ENCODE peak calls at places on chromosomes 1 and 21, in five cellular contexts. X is H1; C is lower leg skin; D is stimulated activated CD4-positive, alpha-beta T cell treated with anti-CD3 and anti-CD28 coated beads, Interleukin-4, amount 100 ng/mL, for 48 hours; R is fibroblast of pulmonary artery. O is an unnamed sample.

GRCh38 chr1:17880429-17880828 is 125.3 kb downstream of the ACTL8 start:
- DNase-seq in X (no peak), C (no peak), D (no peak), R (no peak), O (no peak)

GRCh38 chr1:58799080-58799479 is 15.2 kb upstream of the JUN start:
- DNase-seq in X (no peak), C (no peak), D (no peak), R (no peak), O (no peak)

GRCh38 chr1:86788300-86789206 is 84.2 kb downstream of the SH3GLB1 start:
- DNase-seq in X (peak; percentile 36), C (peak; percentile 62), D (no peak), R (peak; percentile 90), O (peak; percentile 75)

GRCh38 chr1:227998374-227999055 is 8.3 kb upstream of the WNT3A start:
- DNase-seq in X (no peak), C (no peak), D (no peak), R (no peak), O (peak; percentile 25)

GRCh38 chr1:2803086-2803930 is 1.8 kb upstream of the TTC34 start:
- DNase-seq in X (no peak), C (no peak), D (no peak), R (no peak), O (no peak)

GRCh38 chr1:222618001-222618879 is at the start of gene MIA3:
- DNase-seq in X (peak; percentile 81), C (peak; percentile 61), D (peak; percentile 64), R (peak; percentile 14), O (peak; percentile 84)

GRCh38 chr1:247442164-247442563 is 15.7 kb downstream of the OR2B11 start:
- DNase-seq in X (no peak), C (no peak), D (no peak), R (no peak), O (no peak)

GRCh38 chr1:7478797-7479499 is 292.1 kb upstream of the VAMP3 start:
- DNase-seq in X (no peak), C (no peak), D (no peak), R (peak; percentile 93), O (no peak)

GRCh38 chr21:45004481-45005263 is 64.8 kb downstream of the SLX9 start:
- DNase-seq in X (no peak), C (no peak), D (no peak), R (no peak), O (peak; percentile 19)

GRCh38 chr1:1550087-1550486 is 9.7 kb upstream of the TMEM240 start:
- DNase-seq in X (no peak), C (no peak), D (no peak), R (no peak), O (no peak)

GRCh38 chr1:89965203-89965900 is 29.6 kb upstream of the ZNF326 start:
- DNase-seq in X (no peak), C (no peak), D (no peak), R (peak; percentile 55), O (no peak)

GRCh38 chr21:42580793-42581201 is 67.1 kb downstream of the SLC37A1 start:
- DNase-seq in X (no peak), C (no peak), D (no peak), R (no peak), O (no peak)

GRCh38 chr21:33229776-33230517 is at the start of gene IFNAR2:
- DNase-seq in X (peak; percentile 88), C (peak; percentile 33), D (peak; percentile 61), R (peak; percentile 53), O (peak; percentile 57)

GRCh38 chr1:86138746-86139145 is 17.8 kb downstream of the COL24A1 start:
- DNase-seq in X (no peak), C (no peak), D (no peak), R (no peak), O (no peak)

GRCh38 chr1:62735491-62736171 is 47.4 kb upstream of the DOCK7 start:
- DNase-seq in X (no peak), C (no peak), D (no peak), R (peak; percentile 51), O (no peak)

GRCh38 chr1:153977250-153978240 is at the start of gene JTB:
- DNase-seq in X (peak; percentile 88), C (peak; percentile 88), D (peak; percentile 84), R (peak; percentile 78), O (peak; percentile 92)

GRCh38 chr1:205923663-205924435 is 19.4 kb downstream of the SLC26A9 start:
- DNase-seq in X (no peak), C (no peak), D (no peak), R (no peak), O (peak; percentile 48)

GRCh38 chr1:205310981-205311704 is 10.4 kb downstream of the NUAK2 start:
- DNase-seq in X (no peak), C (no peak), D (no peak), R (no peak), O (no peak)

GRCh38 chr1:182680901-182681300 is 3.5 kb downstream of the RGS8 start:
- DNase-seq in X (no peak), C (no peak), D (no peak), R (no peak), O (no peak)

GRCh38 chr1:221783936-221784335 is 42.0 kb upstream of the DUSP10 start:
- DNase-seq in X (no peak), C (no peak), D (no peak), R (no peak), O (no peak)

GRCh38 chr1:80509965-80510522 is 1290.7 kb upstream of the ADGRL2 start:
- DNase-seq in X (no peak), C (no peak), D (no peak), R (no peak), O (no peak)

GRCh38 chr1:231808990-231809389 is 182.4 kb downstream of the DISC1 start:
- DNase-seq in X (no peak), C (peak; percentile 63), D (no peak), R (peak; percentile 65), O (no peak)

GRCh38 chr1:201042663-201043461 is 19.3 kb upstream of the KIF21B start:
- DNase-seq in X (peak; percentile 72), C (peak; percentile 44), D (no peak), R (peak; percentile 85), O (peak; percentile 70)

GRCh38 chr1:29459551-29459945 is 223.2 kb downstream of the PTPRU start:
- DNase-seq in X (no peak), C (no peak), D (no peak), R (no peak), O (peak; percentile 41)

GRCh38 chr1:233253231-233254038 is 42.1 kb downstream of the PCNX2 start:
- DNase-seq in X (no peak), C (no peak), D (no peak), R (no peak), O (no peak)

GRCh38 chr1:227766653-227767277 is 31.5 kb downstream of the SNAP47 start:
- DNase-seq in X (no peak), C (no peak), D (no peak), R (no peak), O (no peak)

O was measured in tibial artery.